ENCODE peak calls at places on chromosomes 4 and X, in seven cellular contexts. One of them, this sample, is unnamed.

GRCh38 chrX:50988649-50989048 is 78.1 kb downstream of the BMP15 start:
- DNase-seq in AG04450: no peak
- DNase-seq in DND-41: peak
- DNase-seq in GM13977: peak
- DNase-seq in GM19239: no peak
- DNase-seq in kidney tubule cell: peak
- DNase-seq in T-helper 17 cell: no peak
- DNase-seq in this sample: peak

GRCh38 chrX:134171661-134172587 is 65.1 kb upstream of the CCDC160 start:
- DNase-seq in kidney tubule cell: peak
- DNase-seq in GM19239: no peak
- DNase-seq in GM13977: peak
- DNase-seq in T-helper 17 cell: no peak
- DNase-seq in DND-41: peak
- DNase-seq in AG04450: no peak
- DNase-seq in this sample: no peak

GRCh38 chrX:96906741-96907140 is 23.0 kb downstream of the RPA4 start:
- DNase-seq in GM13977: no peak
- DNase-seq in T-helper 17 cell: no peak
- DNase-seq in DND-41: no peak
- DNase-seq in AG04450: no peak
- DNase-seq in GM19239: no peak
- DNase-seq in kidney tubule cell: peak
- DNase-seq in this sample: peak

GRCh38 chrX:71622347-71623104 is 4.2 kb upstream of the CXCR3 start:
- DNase-seq in kidney tubule cell: peak
- DNase-seq in GM19239: no peak
- DNase-seq in GM13977: peak
- DNase-seq in DND-41: peak
- DNase-seq in T-helper 17 cell: no peak
- DNase-seq in AG04450: peak
- DNase-seq in this sample: peak

GRCh38 chrX:9906919-9907318 is 60.2 kb upstream of the CLDN34 start:
- DNase-seq in GM13977: no peak
- DNase-seq in GM19239: no peak
- DNase-seq in DND-41: no peak
- DNase-seq in T-helper 17 cell: no peak
- DNase-seq in kidney tubule cell: peak
- DNase-seq in AG04450: no peak
- DNase-seq in this sample: no peak

GRCh38 chr4:185394568-185395254 is 1.0 kb downstream of the LRP2BP start:
- DNase-seq in GM13977: no peak
- DNase-seq in AG04450: no peak
- DNase-seq in T-helper 17 cell: no peak
- DNase-seq in GM19239: no peak
- DNase-seq in kidney tubule cell: no peak
- DNase-seq in DND-41: no peak
- DNase-seq in this sample: peak

GRCh38 chr4:95637047-95637600 is 88.4 kb upstream of the UNC5C start:
- DNase-seq in T-helper 17 cell: no peak
- DNase-seq in DND-41: no peak
- DNase-seq in AG04450: no peak
- DNase-seq in kidney tubule cell: peak
- DNase-seq in GM13977: no peak
- DNase-seq in GM19239: no peak
- DNase-seq in this sample: no peak

GRCh38 chr4:48694824-48695223 is 85.3 kb downstream of the FRYL start:
- DNase-seq in GM19239: no peak
- DNase-seq in kidney tubule cell: no peak
- DNase-seq in AG04450: no peak
- DNase-seq in T-helper 17 cell: no peak
- DNase-seq in DND-41: no peak
- DNase-seq in GM13977: no peak
- DNase-seq in this sample: no peak

GRCh38 chrX:3094261-3094660 is 53.0 kb downstream of the ARSF start:
- DNase-seq in GM13977: no peak
- DNase-seq in AG04450: no peak
- DNase-seq in T-helper 17 cell: no peak
- DNase-seq in DND-41: no peak
- DNase-seq in GM19239: no peak
- DNase-seq in kidney tubule cell: peak
- DNase-seq in this sample: peak

This sample was measured in EH.